ENCODE peak calls at places on chromosome 1, in eight cellular contexts. K, H, L, X, V, C, F and Q are unnamed samples.

GRCh38 chr1:233113009-233113712 is 162.8 kb downstream of the NTPCR start:
- DNase-seq in K (peak), H (peak), L (peak), X (peak), V (peak), C (no peak), F (peak), Q (peak)

GRCh38 chr1:232534552-232535517 is 95.1 kb downstream of the SIPA1L2 start:
- DNase-seq in K (no peak), H (no peak), L (no peak), X (no peak), V (no peak), C (no peak), F (no peak), Q (no peak)

GRCh38 chr1:89594096-89594740 is 38.7 kb upstream of the LRRC8C start:
- DNase-seq in K (no peak), H (no peak), L (no peak), X (no peak), V (no peak), C (no peak), F (no peak), Q (no peak)

GRCh38 chr1:196317535-196318522 is 290.4 kb downstream of the KCNT2 start:
- DNase-seq in K (peak), H (peak), L (peak), X (no peak), V (peak), C (no peak), F (no peak), Q (peak)

GRCh38 chr1:22236900-22237299 is 94.0 kb upstream of the WNT4 start:
- DNase-seq in K (no peak), H (no peak), L (no peak), X (no peak), V (no peak), C (no peak), F (no peak), Q (no peak)

GRCh38 chr1:184698001-184698400 is 56.7 kb downstream of the EDEM3 start:
- DNase-seq in K (no peak), H (no peak), L (no peak), X (no peak), V (peak), C (no peak), F (no peak), Q (no peak)

GRCh38 chr1:8003431-8004112 is 22.5 kb downstream of the ERRFI1 start:
- DNase-seq in K (no peak), H (no peak), L (no peak), X (no peak), V (no peak), C (no peak), F (no peak), Q (no peak)

GRCh38 chr1:16986113-16986512 is 5.7 kb upstream of the MFAP2 start:
- DNase-seq in K (no peak), H (no peak), L (no peak), X (no peak), V (no peak), C (no peak), F (no peak), Q (no peak)

GRCh38 chr1:21099869-21100131 is 76.9 kb downstream of the EIF4G3 start:
- DNase-seq in K (no peak), H (no peak), L (no peak), X (no peak), V (no peak), C (no peak), F (no peak), Q (no peak)

DNA sequence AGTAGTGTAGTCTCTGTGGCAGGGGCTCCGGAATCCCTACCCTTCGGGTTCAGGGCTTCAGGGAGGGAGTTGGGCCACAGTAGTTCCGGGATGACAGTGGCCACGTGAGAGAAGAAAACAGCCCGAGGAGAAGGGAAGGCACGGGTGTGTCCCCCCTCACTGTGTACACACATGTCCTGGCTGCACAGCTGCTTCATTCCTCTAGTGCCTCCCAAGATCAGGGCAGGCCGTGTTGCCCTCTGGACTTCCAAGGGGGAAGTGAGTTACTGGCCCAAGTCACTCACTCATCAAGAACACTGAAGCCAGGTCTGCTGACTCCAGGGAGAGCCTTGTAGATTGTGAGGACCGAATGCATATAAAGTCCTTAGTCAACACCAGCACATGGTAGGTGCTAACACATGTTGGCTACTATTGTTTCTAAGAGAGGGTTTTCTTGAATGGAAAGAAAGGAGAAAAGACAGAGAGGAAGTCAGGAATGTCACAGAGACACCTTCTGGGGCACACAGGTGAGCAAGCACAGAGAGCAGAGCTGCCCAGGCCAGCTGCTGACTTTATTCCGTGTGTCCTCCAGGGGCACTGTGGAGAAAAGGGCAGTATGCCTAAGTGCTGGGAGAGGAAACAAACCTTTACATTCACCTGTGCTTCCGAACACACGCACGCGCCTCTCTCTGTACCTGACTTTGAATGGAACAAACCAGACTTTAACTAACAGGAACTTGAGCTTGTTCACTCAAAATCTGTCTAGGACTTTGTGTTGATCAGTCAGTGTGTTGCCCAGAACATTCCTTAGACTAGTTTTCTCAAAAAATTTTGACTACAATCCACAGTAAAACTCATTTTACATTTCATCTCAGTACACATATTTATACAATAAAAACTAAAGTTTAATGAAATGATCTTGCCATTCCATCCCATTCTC is 40.0 kb downstream of the LHX4 start:
- DNase-seq in K (no peak), H (no peak), L (no peak), X (peak), V (no peak), C (no peak), F (no peak), Q (no peak)
- TF ChIP-seq CTCF in K (peak), H (no peak), L (peak), X (no peak), V (peak), C (peak), F (peak), Q (peak)

DNA sequence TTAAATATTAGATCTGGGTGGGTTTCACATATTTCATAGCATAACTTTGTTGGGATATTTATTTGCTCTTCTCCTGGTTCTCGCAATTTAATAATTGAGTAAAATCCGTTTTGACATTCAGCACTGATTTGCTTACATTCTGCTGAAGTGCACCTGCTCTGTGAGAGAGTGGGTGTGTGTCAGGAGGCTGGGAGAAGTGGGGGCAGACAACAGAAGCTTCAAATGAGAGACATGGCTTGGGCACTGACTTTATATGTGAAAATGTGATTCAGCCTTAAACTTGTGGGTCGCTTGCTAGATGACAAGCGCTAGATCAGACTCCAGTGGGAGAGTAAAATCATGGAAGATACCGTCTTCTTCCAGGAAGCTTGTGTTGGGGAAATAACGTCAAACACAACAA is 32.4 kb upstream of the KCNA2 start:
- DNase-seq in K (no peak), H (no peak), L (no peak), X (no peak), V (no peak), C (no peak), F (no peak), Q (no peak)
- TF ChIP-seq CTCF in K (no peak), H (no peak), L (no peak), X (no peak), V (no peak), C (no peak), F (no peak), Q (no peak)

GRCh38 chr1:15031251-15031930 is 122.2 kb upstream of the TMEM51 start:
- DNase-seq in K (no peak), H (no peak), L (no peak), X (no peak), V (no peak), C (no peak), F (no peak), Q (no peak)

GRCh38 chr1:15034656-15035055 is 118.9 kb upstream of the TMEM51 start:
- DNase-seq in K (no peak), H (no peak), L (no peak), X (no peak), V (no peak), C (no peak), F (no peak), Q (no peak)

GRCh38 chr1:15035236-15035635 is 118.3 kb upstream of the TMEM51 start:
- DNase-seq in K (no peak), H (no peak), L (no peak), X (no peak), V (no peak), C (no peak), F (no peak), Q (no peak)

GRCh38 chr1:15036101-15036500 is 117.4 kb upstream of the TMEM51 start:
- DNase-seq in K (no peak), H (no peak), L (no peak), X (no peak), V (no peak), C (no peak), F (no peak), Q (no peak)

DNA sequence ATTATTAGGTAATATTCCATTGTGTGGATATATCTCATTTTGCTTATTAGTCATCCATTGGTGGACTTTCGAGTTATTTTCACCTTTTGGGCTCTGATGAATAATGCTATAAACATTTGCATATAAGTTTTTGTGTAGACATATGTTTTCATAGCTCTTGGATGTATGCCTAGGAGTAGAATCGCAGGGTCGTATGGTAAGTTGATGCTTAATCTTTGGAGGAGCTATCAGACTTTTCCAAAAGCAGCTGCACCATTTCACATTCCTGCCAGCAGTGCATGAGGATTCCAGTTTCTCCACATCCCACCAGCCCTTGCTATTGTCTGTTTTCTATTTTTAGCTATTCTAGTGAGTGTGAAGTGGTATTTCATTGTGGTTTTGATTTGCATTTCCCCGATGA is 120.3 kb upstream of the TMEM51 start:
- DNase-seq in K (no peak), H (no peak), L (no peak), X (no peak), V (peak), C (no peak), F (no peak), Q (peak)
- TF ChIP-seq CTCF in K (peak), H (peak), L (no peak), X (no peak), V (peak), C (peak), F (no peak), Q (peak)

GRCh38 chr1:59878370-59878769 is 48.2 kb downstream of the CYP2J2 start:
- DNase-seq in K (no peak), H (no peak), L (no peak), X (no peak), V (no peak), C (no peak), F (no peak), Q (no peak)
- TF ChIP-seq CTCF in K (no peak), H (no peak), L (no peak), X (no peak), V (no peak), C (no peak), F (no peak), Q (no peak)

GRCh38 chr1:35857830-35858229 is 25.2 kb upstream of the AGO1 start:
- DNase-seq in K (no peak), H (no peak), L (no peak), X (no peak), V (peak), C (no peak), F (peak), Q (peak)
- TF ChIP-seq CTCF in K (no peak), H (peak), L (no peak), X (no peak), V (peak), C (no peak), F (no peak), Q (peak)

DNA sequence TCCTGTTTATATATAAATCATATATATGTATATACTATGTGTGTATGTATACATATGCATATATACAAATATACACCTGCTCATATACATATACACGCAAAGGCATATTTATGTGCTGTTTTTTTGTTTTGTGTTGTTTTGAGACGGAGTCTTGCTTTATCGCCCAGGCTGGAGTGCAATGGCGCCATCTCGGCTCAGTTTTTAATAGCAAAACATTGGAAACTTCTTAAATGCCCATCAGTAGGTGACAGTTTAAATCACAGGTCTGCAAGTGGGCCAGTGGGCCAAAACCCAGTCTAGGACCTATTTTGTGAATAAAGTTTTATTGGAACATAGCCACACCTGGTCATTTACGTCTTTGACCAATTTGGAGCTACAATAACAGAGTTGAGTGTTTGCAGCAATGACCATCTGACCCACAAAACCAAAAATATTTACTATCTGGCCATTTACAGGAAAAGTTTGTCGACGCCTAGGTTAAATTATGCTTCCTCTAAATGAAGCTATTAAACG is 132.3 kb downstream of the TOMM20 start:
- DNase-seq in K (no peak), H (no peak), L (no peak), X (no peak), V (peak), C (no peak), F (no peak), Q (no peak)
- TF ChIP-seq CTCF in K (no peak), H (no peak), L (no peak), X (no peak), V (no peak), C (no peak), F (no peak), Q (peak)